ENCODE peak calls at places on chromosomes 11 and 22, in seven cellular contexts. C is foreskin fibroblast, I is fibroblast of pulmonary artery, X is fibroblast of the aortic adventitia, V is type B pancreatic cell, N is fibroblast of mammary gland, P is progenitor cell of endocrine pancreas. H is an unnamed sample.

GRCh38 chr11:15828241-15828903 is 528.0 kb downstream of the SOX6 start:
- DNase-seq in V (no peak), C (no peak), N (no peak), P (no peak), X (no peak), I (no peak), H (no peak)

GRCh38 chr11:108496643-108497256 is 1.4 kb downstream of the POGLUT3 start:
- DNase-seq in V (no peak), N (peak; percentile 17), P (no peak), I (peak; percentile 15), X (peak; percentile 27), C (peak; percentile 19), H (no peak)

GRCh38 chr11:95138448-95138847 is 48.8 kb downstream of the ENDOD1 start:
- DNase-seq in I (no peak), V (no peak), N (peak; percentile 28), C (peak; percentile 20), X (peak; percentile 47), P (no peak), H (no peak)

GRCh38 chr22:30922151-30922611 is 46.4 kb downstream of the MORC2 start:
- DNase-seq in X (peak; percentile 35), N (peak; percentile 53), P (no peak), C (peak; percentile 22), I (peak; percentile 66), V (peak; percentile 59), H (peak; percentile 91)

GRCh38 chr11:46889689-46890475 is 28.5 kb downstream of the LRP4 start:
- DNase-seq in P (peak; percentile 62), N (peak; percentile 75), I (peak; percentile 82), X (peak; percentile 84), C (peak; percentile 46), V (no peak), H (peak; percentile 58)

GRCh38 chr11:18310800-18311340 is 11.1 kb downstream of the HPS5 start:
- DNase-seq in C (no peak), X (no peak), I (no peak), P (no peak), V (no peak), N (peak; percentile 53), H (no peak)

GRCh38 chr11:110900426-110900825 is 188.2 kb upstream of the ARHGAP20 start:
- DNase-seq in C (no peak), N (no peak), I (no peak), X (no peak), V (no peak), P (no peak), H (no peak)

GRCh38 chr11:106421673-106422292 is 344.3 kb downstream of the AASDHPPT start:
- DNase-seq in X (no peak), I (no peak), N (no peak), C (no peak), P (no peak), V (no peak), H (no peak)

GRCh38 chr11:8068605-8069221 is 12.3 kb upstream of the TUB start:
- DNase-seq in P (no peak), X (peak; percentile 96), V (no peak), N (peak; percentile 91), C (peak; percentile 40), I (peak; percentile 77), H (peak; percentile 51)

GRCh38 chr11:120432056-120433018 is 79.2 kb upstream of the GRIK4 start:
- DNase-seq in V (no peak), I (peak; percentile 98), C (peak; percentile 96), P (no peak), N (peak; percentile 99), X (peak; percentile 99), H (no peak)

GRCh38 chr11:13695886-13696285 is 27.4 kb downstream of the FAR1 start:
- DNase-seq in X (no peak), P (no peak), V (no peak), I (no peak), C (no peak), N (no peak), H (no peak)

GRCh38 chr11:13699041-13699440 is 30.6 kb downstream of the FAR1 start:
- DNase-seq in C (no peak), X (no peak), V (no peak), I (no peak), P (no peak), N (no peak), H (no peak)

GRCh38 chr11:13699870-13700269 is 31.4 kb downstream of the FAR1 start:
- DNase-seq in N (no peak), X (no peak), I (no peak), V (no peak), P (no peak), C (no peak), H (no peak)

GRCh38 chr11:13698147-13698546 is 29.7 kb downstream of the FAR1 start:
- DNase-seq in C (no peak), I (no peak), X (no peak), N (no peak), P (no peak), V (no peak), H (no peak)

DNA sequence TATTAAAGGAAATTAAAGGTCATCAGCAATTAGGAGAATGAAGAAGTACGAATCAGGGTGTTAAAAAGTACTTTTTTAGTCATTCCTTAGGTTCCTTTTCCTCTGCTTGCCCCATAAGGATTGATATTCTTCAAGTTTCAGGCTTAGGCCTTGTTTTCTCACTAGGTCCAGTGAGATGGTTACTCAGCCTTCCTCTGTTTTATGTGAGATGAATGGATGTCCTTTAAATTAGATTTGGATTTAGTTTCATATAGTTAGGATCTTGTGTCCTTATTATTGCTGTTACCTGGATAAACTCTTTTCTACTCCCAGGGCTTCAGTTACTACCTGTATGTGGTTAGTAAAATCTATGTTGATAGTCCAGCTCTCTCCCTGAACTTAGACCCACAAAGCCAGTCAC is 29.2 kb downstream of the FAR1 start:
- DNase-seq in V (no peak), N (no peak), X (no peak), P (no peak), C (no peak), I (no peak), H (no peak)
- TF ChIP-seq CTCF in V (no peak), N (no peak), X (no peak), P (no peak), C (no peak), I (no peak), H (no peak)

GRCh38 chr11:31443802-31444201 is 65.6 kb downstream of the IMMP1L start:
- DNase-seq in X (no peak), C (no peak), N (no peak), I (no peak), V (no peak), P (no peak), H (no peak)
- TF ChIP-seq CTCF in X (no peak), C (no peak), N (no peak), I (no peak), V (no peak), P (no peak), H (no peak)

GRCh38 chr11:91972665-91973266 is 251.9 kb upstream of the FAT3 start:
- DNase-seq in X (no peak), P (no peak), I (no peak), V (no peak), C (no peak), N (no peak), H (no peak)
- TF ChIP-seq CTCF in X (no peak), P (no peak), I (no peak), V (no peak), C (no peak), N (no peak), H (no peak)

DNA sequence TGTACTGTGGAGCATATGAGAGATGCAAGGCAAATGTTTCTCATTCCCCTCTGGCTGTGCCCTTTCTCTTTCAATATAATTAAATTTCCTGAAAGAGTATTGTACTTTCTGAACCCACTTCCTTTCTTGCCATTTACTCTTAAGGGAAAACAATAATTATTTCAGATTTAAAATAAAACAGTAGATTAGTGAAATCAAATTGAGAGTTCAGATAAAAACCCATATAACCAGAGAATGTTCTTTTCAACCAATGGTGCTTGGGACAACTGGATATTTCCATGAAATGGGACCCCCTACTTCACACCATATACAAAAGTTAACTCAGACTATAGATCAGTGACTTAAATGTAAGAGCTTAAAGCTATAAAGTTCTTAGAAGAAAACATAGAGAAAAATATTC is 26.1 kb upstream of the DLAT start:
- DNase-seq in P (no peak), I (no peak), X (no peak), C (no peak), V (no peak), N (no peak), H (no peak)
- TF ChIP-seq CTCF in P (no peak), I (no peak), X (no peak), C (no peak), V (no peak), N (no peak), H (no peak)

GRCh38 chr22:26669060-26669481 is 11.7 kb downstream of the MIAT start:
- DNase-seq in P (no peak), N (peak; percentile 40), C (peak; percentile 70), X (no peak), V (no peak), I (peak; percentile 61), H (peak; percentile 56)
- TF ChIP-seq CTCF in P (peak; percentile 53), N (peak; percentile 32), C (peak; percentile 44), X (peak; percentile 48), V (peak; percentile 64), I (peak; percentile 47), H (peak; percentile 49)

GRCh38 chr22:37623075-37624016 is 14.7 kb downstream of the GGA1 start:
- DNase-seq in X (peak; percentile 57), P (peak; percentile 66), I (peak; percentile 60), V (no peak), C (no peak), N (peak; percentile 49), H (peak; percentile 93)
- TF ChIP-seq CTCF in X (peak; percentile 78), P (peak; percentile 76), I (peak; percentile 61), V (peak; percentile 93), C (peak; percentile 74), N (peak; percentile 60), H (peak; percentile 94)

GRCh38 chr22:49627217-49628181 is 200.2 kb downstream of the BRD1 start:
- DNase-seq in V (no peak), I (no peak), X (no peak), C (no peak), P (no peak), N (no peak), H (peak; percentile 58)
- TF ChIP-seq CTCF in V (no peak), I (no peak), X (no peak), C (no peak), P (no peak), N (no peak), H (no peak)

DNA sequence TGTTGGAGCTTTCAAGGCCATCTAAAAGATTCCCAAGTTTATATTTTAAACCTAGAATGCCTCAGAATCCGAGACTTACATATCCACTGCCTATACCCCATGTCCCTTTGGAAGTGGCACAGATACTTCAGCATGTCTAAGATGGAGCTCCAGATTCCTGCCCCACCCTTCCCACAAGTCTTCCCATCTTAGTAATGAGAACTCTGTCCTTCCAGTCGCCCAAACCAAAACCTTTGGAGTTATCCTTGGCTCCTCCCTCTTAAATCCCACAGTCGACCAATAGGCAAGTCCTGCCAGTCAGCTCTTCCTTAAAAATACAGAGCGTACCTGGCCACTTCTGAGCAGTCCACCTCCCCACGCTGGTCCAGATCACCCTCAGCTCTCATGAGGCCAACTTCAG is 4.3 kb downstream of the POLD4 start:
- DNase-seq in C (no peak), P (no peak), I (no peak), N (no peak), V (no peak), X (no peak), H (no peak)
- TF ChIP-seq CTCF in C (no peak), P (no peak), I (no peak), N (no peak), V (no peak), X (no peak), H (no peak)

GRCh38 chr11:12052676-12053605 is 44.5 kb upstream of the DKK3 start:
- DNase-seq in X (no peak), C (no peak), V (no peak), N (peak; percentile 27), I (no peak), P (no peak), H (no peak)
- TF ChIP-seq CTCF in X (peak; percentile 10), C (no peak), V (no peak), N (peak; percentile 36), I (peak; percentile 6), P (peak; percentile 32), H (no peak)

H was measured in spleen.